ENCODE peak calls at places on chromosomes 6 and 20, in ten cellular contexts. A is MCF 10A; B is left ventricle myocardium inferior; Q is stimulated activated CD4-positive, alpha-beta T cell treated with anti-CD3 and anti-CD28 coated beads, Interleukin-4, amount 100 ng/mL, for 24 hours; R is SK-MEL-5; L is ureter; J is posterior cingulate gyrus; P is GM23248; C is nucleus accumbens; F is cardiac fibroblast. Z is an unnamed sample.
A peak's percentile ranks its signal among the peaks of the same experiment; 100 is the strongest.

GRCh38 chr6:117346142-117346930 is 79.4 kb downstream of the ROS1 start:
- DNase-seq in L (no peak), R (peak; percentile 50), A (peak; percentile 16), J (no peak), F (peak; percentile 51), B (no peak), P (peak; percentile 58), Q (no peak), C (no peak), Z (peak; percentile 20)

GRCh38 chr20:33443006-33443511 is 504 bp downstream of the SNTA1 start:
- DNase-seq in L (no peak), F (no peak), B (peak; percentile 43), P (peak; percentile 65), C (peak; percentile 38), R (no peak), A (no peak), Q (peak; percentile 12), J (no peak), Z (no peak)

GRCh38 chr20:32396656-32397160 is 38.6 kb downstream of the ASXL1 start:
- DNase-seq in Q (no peak), C (no peak), F (no peak), L (no peak), P (peak; percentile 24), J (no peak), A (no peak), R (no peak), B (no peak), Z (no peak)

GRCh38 chr6:44131880-44132279 is 4.5 kb downstream of the TMEM63B start:
- DNase-seq in F (no peak), L (no peak), B (no peak), P (no peak), A (no peak), R (no peak), J (no peak), C (no peak), Q (no peak), Z (no peak)

GRCh38 chr6:37624606-37625574 is 72.8 kb downstream of the MDGA1 start:
- DNase-seq in R (no peak), F (peak; percentile 43), L (peak; percentile 73), Q (no peak), A (peak; percentile 70), B (peak; percentile 58), P (peak; percentile 71), J (peak; percentile 32), C (peak; percentile 9), Z (peak; percentile 72)

GRCh38 chr20:50590348-50590664 is 80.1 kb downstream of the PTPN1 start:
- DNase-seq in R (no peak), F (no peak), L (no peak), Q (no peak), B (no peak), C (no peak), P (no peak), J (no peak), A (no peak), Z (no peak)

GRCh38 chr20:47318596-47319516 is 37.6 kb downstream of the ZMYND8 start:
- DNase-seq in F (peak; percentile 92), C (peak; percentile 72), R (no peak), P (peak; percentile 87), J (peak; percentile 27), A (peak; percentile 69), Q (no peak), L (peak; percentile 80), B (peak; percentile 78), Z (peak; percentile 86)

GRCh38 chr6:36443951-36444428 is 1.2 kb downstream of the KCTD20 start:
- DNase-seq in C (no peak), J (no peak), P (peak; percentile 46), L (no peak), B (no peak), R (peak; percentile 46), F (peak; percentile 39), Q (no peak), A (peak; percentile 55), Z (peak; percentile 48)

GRCh38 chr6:124294572-124294971 is 490.9 kb downstream of the NKAIN2 start:
- DNase-seq in R (no peak), C (no peak), J (no peak), F (peak; percentile 44), L (no peak), P (no peak), Q (no peak), B (no peak), A (peak; percentile 25), Z (no peak)

GRCh38 chr20:38665094-38665493 is 59.2 kb upstream of the SLC32A1 start:
- DNase-seq in J (no peak), C (no peak), P (peak; percentile 20), B (no peak), A (no peak), F (no peak), Q (no peak), R (no peak), L (no peak), Z (no peak)

GRCh38 chr20:32829291-32830005 is 9.7 kb downstream of the MAPRE1 start:
- DNase-seq in Q (no peak), J (no peak), P (peak; percentile 81), B (no peak), L (no peak), R (no peak), A (no peak), F (no peak), C (no peak), Z (no peak)

GRCh38 chr6:6234963-6235362 is 85.5 kb downstream of the F13A1 start:
- DNase-seq in Q (no peak), P (no peak), R (no peak), L (no peak), F (no peak), J (no peak), C (no peak), B (no peak), A (no peak), Z (no peak)

GRCh38 chr20:44030394-44030793 is 115.7 kb downstream of the TOX2 start:
- DNase-seq in F (no peak), P (no peak), Q (no peak), L (no peak), C (no peak), A (no peak), R (no peak), B (no peak), J (no peak), Z (no peak)

GRCh38 chr6:24554474-24554873 is 59.7 kb downstream of the ALDH5A1 start:
- DNase-seq in B (no peak), J (no peak), R (no peak), Q (no peak), P (no peak), F (no peak), L (no peak), A (no peak), C (no peak), Z (no peak)

GRCh38 chr20:24766143-24766527 is 182.9 kb upstream of the CST7 start:
- DNase-seq in J (no peak), F (no peak), R (no peak), B (no peak), C (no peak), P (no peak), Q (no peak), A (no peak), L (no peak), Z (no peak)

GRCh38 chr20:38870733-38871559 is 55.3 kb upstream of the FAM83D start:
- DNase-seq in L (no peak), Q (peak; percentile 51), P (peak; percentile 53), C (no peak), F (no peak), A (peak; percentile 84), J (no peak), B (no peak), R (no peak), Z (peak; percentile 96)

GRCh38 chr6:108091288-108091687 is 16.7 kb upstream of the OSTM1 start:
- DNase-seq in J (no peak), F (no peak), C (no peak), R (no peak), L (no peak), Q (no peak), P (no peak), A (no peak), B (no peak), Z (no peak)

GRCh38 chr6:7264041-7264440 is 49.0 kb downstream of the SSR1 start:
- DNase-seq in F (no peak), B (no peak), P (no peak), R (no peak), Q (no peak), C (no peak), L (peak; percentile 35), J (no peak), A (no peak), Z (no peak)

GRCh38 chr20:51639206-51639832 is 96.8 kb upstream of the NFATC2 start:
- DNase-seq in B (peak; percentile 63), J (peak; percentile 31), C (no peak), R (peak; percentile 80), L (no peak), P (peak; percentile 63), F (peak; percentile 77), A (peak; percentile 76), Q (peak; percentile 70), Z (peak; percentile 86)

GRCh38 chr6:88144637-88145297 is 21.4 kb downstream of the CNR1 start:
- DNase-seq in Q (no peak), R (no peak), A (no peak), C (no peak), L (no peak), B (no peak), F (no peak), P (no peak), J (no peak), Z (no peak)

GRCh38 chr6:89278956-89279355 is 36.1 kb downstream of the GABRR2 start:
- DNase-seq in R (no peak), A (no peak), L (no peak), C (no peak), F (no peak), P (no peak), J (no peak), B (no peak), Q (no peak), Z (no peak)

GRCh38 chr6:77561768-77562314 is 91.0 kb upstream of the MEI4 start:
- DNase-seq in F (no peak), Q (no peak), B (no peak), C (no peak), R (no peak), P (no peak), L (no peak), A (peak; percentile 7), J (no peak), Z (no peak)

GRCh38 chr6:165055231-165055630 is 254.2 kb downstream of the C6orf118 start:
- DNase-seq in F (peak; percentile 15), P (peak; percentile 85), J (no peak), L (no peak), C (no peak), R (peak; percentile 23), Q (no peak), B (no peak), A (peak; percentile 69), Z (peak; percentile 34)

GRCh38 chr6:86937219-86938079 is at the start of gene HTR1E:
- DNase-seq in L (peak; percentile 46), P (peak; percentile 48), Q (no peak), R (peak; percentile 54), C (peak; percentile 58), A (peak; percentile 48), F (peak; percentile 19), B (no peak), J (peak; percentile 52), Z (peak; percentile 49)

Z was measured in RWPE1.